ENCODE peak calls at places on chromosome 2, in ten cellular contexts. B is mucosa of descending colon; Z is fibroblast of lung; F is tibial nerve; H is RWPE2; E is prostate gland; S is heart right ventricle; T is tibial artery; P is effector memory CD4-positive, alpha-beta T cell; Q is endothelial cell of umbilical vein. M is an unnamed sample. For H3K4me1, the result is how much of the 10 kb centered on the place peaks cover.

GRCh38 chr2:46841621-46842020 is 74.0 kb downstream of the MCFD2 start:
- DNase-seq in T (no peak), B (no peak), S (no peak), Z (no peak), H (no peak), F (no peak), E (no peak), P (no peak), Q (no peak), M (no peak)

GRCh38 chr2:160905862-160906261 is 254.4 kb upstream of the TANK start:
- DNase-seq in Q (no peak), T (no peak), S (no peak), F (no peak), B (no peak), P (no peak), H (no peak), E (no peak), Z (no peak), M (no peak)

GRCh38 chr2:122236152-122236892 is 480.9 kb downstream of the TSN start:
- DNase-seq in H (peak), Q (no peak), E (no peak), S (no peak), T (peak), B (no peak), P (no peak), F (no peak), Z (peak), M (no peak)

GRCh38 chr2:162072976-162073775 is 839 bp downstream of the DPP4 start:
- DNase-seq in T (no peak), E (peak), Q (peak), S (no peak), H (no peak), P (no peak), B (no peak), Z (no peak), F (no peak), M (peak)

GRCh38 chr2:167001165-167001564 is 112.9 kb downstream of the XIRP2 start:
- DNase-seq in S (no peak), Z (no peak), Q (no peak), T (no peak), B (no peak), E (no peak), H (no peak), P (no peak), F (no peak), M (no peak)

GRCh38 chr2:172096661-172097547 is 5.8 kb downstream of the DLX2 start:
- DNase-seq in P (no peak), S (no peak), E (no peak), B (no peak), H (peak), T (no peak), Q (peak), Z (peak), F (no peak), M (no peak)

GRCh38 chr2:178392215-178392614 is 58.8 kb downstream of the PRKRA start:
- DNase-seq in Q (no peak), Z (peak), F (no peak), S (no peak), B (no peak), E (no peak), H (no peak), P (no peak), T (no peak), M (no peak)

GRCh38 chr2:70807102-70807827 is 13.1 kb downstream of the CLEC4F start:
- DNase-seq in P (no peak), T (no peak), H (no peak), F (no peak), Z (no peak), E (no peak), Q (no peak), S (no peak), B (no peak), M (no peak)

GRCh38 chr2:186576614-186577013 is 13.2 kb upstream of the ITGAV start:
- DNase-seq in H (no peak), Q (no peak), P (no peak), E (no peak), Z (peak), F (no peak), T (no peak), B (no peak), S (no peak), M (no peak)

GRCh38 chr2:49360051-49360767 is 205.9 kb upstream of the FSHR start:
- DNase-seq in P (no peak), T (no peak), F (no peak), Q (no peak), S (no peak), E (no peak), B (no peak), H (no peak), Z (no peak), M (no peak)

GRCh38 chr2:164048729-164049128 is 312.9 kb upstream of the FIGN start:
- DNase-seq in H (no peak), E (no peak), Q (no peak), B (no peak), S (no peak), F (no peak), Z (no peak), P (no peak), T (no peak), M (no peak)

GRCh38 chr2:231387904-231388724 is 7.4 kb upstream of the B3GNT7 start:
- DNase-seq in B (peak), F (no peak), E (no peak), T (no peak), Z (peak), P (no peak), Q (peak), S (peak), H (no peak), M (peak)

GRCh38 chr2:61834893-61835292 is 19.0 kb downstream of the FAM161A start:
- DNase-seq in B (no peak), H (no peak), Z (no peak), P (no peak), T (no peak), S (no peak), Q (no peak), E (no peak), F (no peak), M (no peak)

GRCh38 chr2:85369500-85369899 is 14.9 kb downstream of the ELMOD3 start:
- DNase-seq in P (no peak), S (no peak), H (no peak), T (peak), B (no peak), Z (no peak), E (peak), Q (no peak), F (no peak), M (no peak)

GRCh38 chr2:147829106-147829505 is 15.7 kb upstream of the ACVR2A start:
- DNase-seq in P (no peak), E (no peak), H (no peak), B (no peak), Q (peak), T (no peak), S (no peak), F (no peak), Z (peak), M (no peak)

GRCh38 chr2:53562407-53562806 is 205.2 kb upstream of the CHAC2 start:
- DNase-seq in Z (no peak), E (no peak), S (no peak), B (no peak), F (no peak), H (no peak), P (no peak), T (no peak), Q (no peak), M (no peak)

GRCh38 chr2:226813148-226813701 is 13.6 kb upstream of the IRS1 start:
- DNase-seq in H (no peak), B (no peak), Z (no peak), P (no peak), Q (no peak), F (no peak), E (no peak), S (no peak), T (no peak), M (no peak)

GRCh38 chr2:23475473-23475872 is 90.5 kb downstream of the KLHL29 start:
- DNase-seq in F (no peak), H (peak), Z (no peak), E (no peak), P (no peak), Q (no peak), S (no peak), B (no peak), T (peak), M (no peak)

GRCh38 chr2:203327582-203327917 is 644 bp upstream of the ABI2 start:
- DNase-seq in Z (no peak), F (no peak), B (no peak), E (no peak), S (no peak), H (no peak), T (no peak), P (no peak), Q (no peak), M (no peak)

GRCh38 chr2:80058562-80058961 is 246.0 kb downstream of the LRRTM1 start:
- DNase-seq in B (no peak), Q (no peak), F (no peak), P (no peak), E (no peak), Z (no peak), T (no peak), S (no peak), H (no peak), M (no peak)

GRCh38 chr2:134232868-134233732 is 20.8 kb upstream of the MGAT5 start:
- DNase-seq in F (no peak), Q (no peak), Z (peak), B (no peak), H (no peak), P (no peak), E (no peak), T (no peak), S (no peak), M (no peak)
- H3K4me1 ChIP-seq in F (under half), Q (under half), Z (under half), B (under half), H (under half), P (under half), E (under half), T (under half), S (under half), M (under half)

DNA sequence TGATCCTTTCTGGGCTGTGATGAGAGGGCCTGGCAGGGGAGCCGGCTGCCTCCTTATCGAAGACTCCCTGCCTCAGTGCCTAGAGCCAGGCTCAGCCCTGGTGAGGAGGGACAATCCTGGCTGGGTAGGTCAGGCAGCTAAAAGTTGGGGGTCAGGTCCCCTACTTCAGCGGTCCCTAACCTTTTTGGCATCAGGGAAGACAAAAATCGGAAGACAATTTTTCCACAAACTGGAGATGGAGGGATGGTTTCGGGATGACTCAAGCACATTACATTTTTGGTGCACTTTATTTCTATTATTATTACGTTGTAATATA is 53.1 kb downstream of the HS1BP3 start:
- DNase-seq in Q (no peak), B (no peak), H (no peak), P (no peak), S (peak), T (peak), E (no peak), F (no peak), Z (no peak), M (no peak)
- H3K4me1 ChIP-seq in Q (half or more), B (under half), H (under half), P (under half), S (half or more), T (half or more), E (under half), F (half or more), Z (under half), M (half or more)

GRCh38 chr2:229914182-229914581 is 7.6 kb downstream of the TRIP12 start:
- DNase-seq in H (no peak), Q (no peak), S (no peak), Z (no peak), B (no peak), E (no peak), T (no peak), P (no peak), F (no peak), M (no peak)
- H3K4me1 ChIP-seq in H (under half), Q (under half), S (under half), Z (under half), B (under half), E (under half), T (under half), P (under half), F (under half), M (half or more)

GRCh38 chr2:239112127-239112774 is 264.4 kb downstream of the TWIST2 start:
- DNase-seq in B (no peak), H (no peak), Q (no peak), F (no peak), S (peak), P (no peak), T (no peak), E (no peak), Z (no peak), M (no peak)

GRCh38 chr2:239109916-239110545 is 262.1 kb downstream of the TWIST2 start:
- DNase-seq in P (no peak), Q (no peak), E (no peak), Z (no peak), F (no peak), B (no peak), T (no peak), S (no peak), H (no peak), M (no peak)

GRCh38 chr2:239109041-239109915 is 261.4 kb downstream of the TWIST2 start:
- DNase-seq in H (no peak), T (no peak), Q (peak), S (no peak), P (no peak), E (peak), Z (no peak), B (no peak), F (no peak), M (no peak)

GRCh38 chr2:239111401-239112100 is 263.7 kb downstream of the TWIST2 start:
- DNase-seq in B (no peak), Q (no peak), T (no peak), F (no peak), H (no peak), Z (no peak), S (peak), P (no peak), E (no peak), M (no peak)

DNA sequence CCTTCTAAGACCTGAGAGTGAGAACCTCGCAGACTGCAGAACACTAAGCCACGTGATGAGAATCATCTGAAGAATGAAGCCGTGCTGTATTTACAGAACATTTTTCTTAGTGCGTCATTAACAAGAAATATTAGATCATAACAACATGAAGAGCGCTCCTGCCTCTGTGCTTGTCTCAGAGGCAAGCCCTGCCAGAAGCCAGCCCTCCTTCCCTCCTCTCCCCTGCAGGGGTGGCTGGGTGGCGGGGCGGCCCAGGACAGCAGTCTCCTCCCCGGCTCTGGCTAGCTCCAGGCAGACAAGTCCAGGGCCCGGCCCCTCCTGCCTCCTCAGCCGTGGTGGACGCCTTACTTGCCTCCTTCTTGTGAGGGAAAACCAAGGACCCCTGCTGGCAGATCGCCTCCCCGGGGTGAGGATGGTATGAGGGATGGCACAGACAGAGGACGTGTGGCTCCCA is 262.7 kb downstream of the TWIST2 start:
- DNase-seq in Z (no peak), F (no peak), H (no peak), Q (no peak), T (no peak), P (no peak), B (no peak), S (no peak), E (no peak), M (no peak)
- H3K4me1 ChIP-seq in Z (under half), F (under half), H (under half), Q (under half), T (under half), P (under half), B (under half), S (under half), E (under half), M (under half)

DNA sequence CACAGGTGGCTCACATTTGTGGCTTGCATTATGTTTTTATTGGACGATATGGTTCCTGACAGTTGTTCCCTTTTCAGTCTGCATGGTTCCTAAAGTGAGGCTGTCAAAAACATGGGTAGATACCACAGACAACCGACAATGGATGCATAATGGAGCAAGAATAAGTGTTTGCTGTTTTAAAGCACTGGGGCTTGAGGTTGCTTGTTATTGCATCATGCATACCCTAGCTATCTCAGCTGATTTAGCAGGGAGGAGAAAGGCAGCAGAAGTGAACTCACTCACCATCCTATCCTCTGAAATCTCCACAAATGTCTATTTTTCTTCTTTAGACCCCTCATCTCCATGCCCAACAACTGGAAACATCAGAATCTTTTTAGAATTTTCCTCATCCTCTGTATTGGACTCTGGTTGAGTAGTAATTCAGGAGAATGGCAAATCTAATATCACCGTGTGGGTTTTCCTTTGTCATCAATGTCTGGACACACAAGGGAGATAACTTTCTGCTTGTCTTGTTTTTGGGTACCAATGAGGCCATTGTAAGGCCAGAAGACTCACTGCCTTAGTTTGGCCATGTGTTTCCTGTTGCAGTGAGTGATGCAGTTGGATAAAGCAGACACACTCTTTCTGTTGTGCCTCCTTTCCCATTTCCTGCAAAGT is 46.7 kb downstream of the FBXO48 start:
- DNase-seq in S (no peak), Q (no peak), Z (no peak), H (no peak), P (no peak), B (no peak), F (no peak), T (no peak), E (no peak), M (no peak)
- H3K4me1 ChIP-seq in S (under half), Q (under half), Z (under half), H (under half), P (under half), B (under half), F (under half), T (under half), E (under half), M (under half)

GRCh38 chr2:73107211-73107926 is 5.4 kb downstream of the RAB11FIP5 start:
- DNase-seq in S (peak), T (peak), B (peak), F (no peak), Z (no peak), H (no peak), E (no peak), P (no peak), Q (no peak), M (no peak)
- H3K4me1 ChIP-seq in S (under half), T (under half), B (under half), F (under half), Z (under half), H (under half), E (under half), P (under half), Q (under half), M (half or more)

GRCh38 chr2:42755161-42755900 is 8.6 kb downstream of the OXER1 start:
- DNase-seq in Q (no peak), H (no peak), S (no peak), Z (peak), E (no peak), P (no peak), F (no peak), B (peak), T (no peak), M (no peak)
- H3K4me1 ChIP-seq in Q (under half), H (under half), S (under half), Z (under half), E (under half), P (under half), F (under half), B (under half), T (under half), M (under half)

DNA sequence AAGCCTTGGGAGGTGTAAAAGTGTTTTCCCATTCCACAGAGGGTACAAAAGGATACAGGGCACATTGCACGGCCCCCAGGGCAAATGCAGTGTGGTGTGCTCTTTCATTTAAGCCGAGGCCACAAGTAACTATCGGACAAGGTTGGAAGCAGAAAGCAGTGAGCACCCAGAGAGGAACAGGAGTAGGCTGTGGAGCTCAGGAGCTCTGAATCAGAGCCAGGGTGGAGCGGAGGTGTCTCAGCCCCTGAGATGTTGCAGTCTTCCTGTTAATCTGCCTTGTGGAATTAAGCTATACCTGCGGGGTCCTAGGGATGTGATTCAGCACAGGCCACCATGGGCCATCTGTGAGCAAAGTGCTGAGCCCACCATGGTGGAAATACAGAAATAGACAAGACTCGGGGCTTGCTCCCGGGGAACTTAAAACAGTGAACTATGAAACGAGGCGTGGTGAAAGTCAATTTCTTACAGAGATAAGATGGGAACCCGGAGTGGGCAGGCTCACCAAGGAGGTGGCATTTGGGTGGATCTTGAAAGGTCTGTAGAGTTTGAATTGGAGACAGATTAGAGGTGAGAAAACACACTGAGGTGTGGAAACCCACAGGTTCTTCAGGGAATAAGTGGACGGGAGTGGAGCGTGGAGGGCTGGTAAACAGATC is 44.0 kb downstream of the ASAP2 start:
- DNase-seq in H (no peak), Q (no peak), T (no peak), S (no peak), Z (no peak), F (no peak), P (no peak), E (no peak), B (no peak), M (no peak)
- H3K4me1 ChIP-seq in H (half or more), Q (half or more), T (under half), S (under half), Z (under half), F (under half), P (under half), E (under half), B (half or more), M (half or more)

M was measured in lower lobe of right lung.